ENCODE peak calls at places on chromosome 9, in eight cellular contexts. P is stimulated activated naive CD8-positive, alpha-beta T cell treated with anti-CD3 and anti-CD28 coated beads, Interleukin-15, Interleukin-2, amounts not matched to agents 100 U/mL and 50 U/mL, for 24 hours; J is SW 1271; W is cardiac fibroblast; T is left ventricle myocardium superior; F is ELR; E is ELF-1; M is activated CD8-positive, alpha-beta memory T cell treated with anti-CD3 and anti-CD28 coated beads, Interleukin-2, amount 50 U/mL, for 48 hours. A is an unnamed sample.

GRCh38 chr9:121246821-121247511 is 21.0 kb upstream of the GSN start:
- DNase-seq in J (no peak), T (no peak), E (no peak), P (no peak), W (peak), F (peak), M (no peak), A (no peak)

GRCh38 chr9:123338710-123339665 is 17.0 kb upstream of the CRB2 start:
- DNase-seq in T (peak), W (peak), P (peak), F (no peak), M (peak), J (no peak), E (no peak), A (no peak)

GRCh38 chr9:37512439-37512838 is 26.7 kb downstream of the POLR1E start:
- DNase-seq in M (no peak), P (no peak), E (no peak), T (no peak), J (no peak), F (no peak), W (no peak), A (no peak)

GRCh38 chr9:68552700-68553099 is 12.0 kb upstream of the TMEM252 start:
- DNase-seq in M (no peak), P (no peak), E (no peak), W (peak), T (no peak), J (peak), F (peak), A (no peak)

GRCh38 chr9:13939129-13939528 is 374.8 kb downstream of the NFIB start:
- DNase-seq in E (no peak), J (no peak), M (no peak), F (peak), T (no peak), P (no peak), W (peak), A (no peak)

GRCh38 chr9:122370869-122371467 is at the start of gene PTGS1:
- DNase-seq in E (peak), P (peak), F (peak), W (peak), T (peak), M (no peak), J (no peak), A (peak)

GRCh38 chr9:133139246-133140173 is 18.5 kb upstream of the RALGDS start:
- DNase-seq in J (no peak), P (no peak), M (no peak), W (no peak), T (no peak), E (no peak), F (no peak), A (no peak)

GRCh38 chr9:7071916-7072315 is 314.1 kb downstream of the KDM4C start:
- DNase-seq in F (no peak), T (no peak), M (no peak), J (no peak), E (no peak), P (no peak), W (no peak), A (no peak)

GRCh38 chr9:89116064-89116817 is 62.4 kb downstream of the SHC3 start:
- DNase-seq in F (peak), J (no peak), M (no peak), T (no peak), P (no peak), E (no peak), W (peak), A (no peak)

GRCh38 chr9:79233542-79233941 is 338.2 kb upstream of the TLE4 start:
- DNase-seq in P (no peak), T (no peak), F (peak), M (no peak), J (peak), E (peak), W (peak), A (peak)

GRCh38 chr9:37870799-37871176 is 33.1 kb downstream of the SLC25A51 start:
- DNase-seq in W (no peak), P (no peak), J (no peak), M (no peak), E (no peak), F (no peak), T (no peak), A (no peak)

GRCh38 chr9:109035684-109036423 is 22.6 kb upstream of the CTNNAL1 start:
- DNase-seq in P (no peak), W (peak), M (no peak), T (no peak), F (peak), E (no peak), J (peak), A (no peak)

GRCh38 chr9:133943036-133943780 is 48.9 kb downstream of the VAV2 start:
- DNase-seq in E (no peak), M (no peak), T (peak), W (no peak), J (no peak), F (no peak), P (no peak), A (no peak)

GRCh38 chr9:121281614-121282291 is 13.8 kb downstream of the GSN start:
- DNase-seq in T (peak), E (peak), P (no peak), F (peak), W (peak), M (peak), J (peak), A (peak)

GRCh38 chr9:16023466-16023865 is 470.6 kb downstream of the CCDC171 start:
- DNase-seq in J (no peak), T (no peak), E (no peak), W (peak), M (no peak), P (no peak), F (peak), A (no peak)

GRCh38 chr9:109037946-109038345 is 24.6 kb upstream of the CTNNAL1 start:
- DNase-seq in T (no peak), J (no peak), M (no peak), E (no peak), P (no peak), F (peak), W (no peak), A (no peak)

GRCh38 chr9:80932181-80932580 is 757.2 kb downstream of the TLE1 start:
- DNase-seq in M (no peak), J (no peak), F (peak), W (no peak), T (no peak), E (no peak), P (no peak), A (no peak)

GRCh38 chr9:132160802-132161742 is 786 bp upstream of the NTNG2 start:
- DNase-seq in T (no peak), W (peak), F (peak), J (peak), E (no peak), P (peak), M (peak), A (no peak)

GRCh38 chr9:132857031-132857430 is 21.1 kb downstream of the AK8 start:
- DNase-seq in F (no peak), M (no peak), J (no peak), T (peak), P (no peak), E (peak), W (peak), A (no peak)

GRCh38 chr9:124349675-124350484 is 65.4 kb downstream of the PSMB7 start:
- DNase-seq in J (no peak), E (no peak), F (no peak), M (no peak), W (no peak), T (peak), P (no peak), A (no peak)

GRCh38 chr9:130222833-130223232 is 42.7 kb upstream of the HMCN2 start:
- DNase-seq in E (no peak), W (no peak), F (no peak), T (no peak), M (no peak), P (no peak), J (no peak), A (no peak)

GRCh38 chr9:120937127-120937526 is 10.5 kb upstream of the TRAF1 start:
- DNase-seq in W (peak), T (peak), J (no peak), E (no peak), P (no peak), M (no peak), F (no peak), A (no peak)

GRCh38 chr9:107888773-107889227 is 399.2 kb upstream of the KLF4 start:
- DNase-seq in F (no peak), J (no peak), P (no peak), W (peak), T (no peak), E (no peak), M (no peak), A (no peak)

GRCh38 chr9:935348-935965 is 41.0 kb upstream of the DMRT3 start:
- DNase-seq in M (no peak), J (no peak), P (no peak), W (no peak), F (peak), E (peak), T (no peak), A (no peak)

GRCh38 chr9:16384993-16385392 is 485.5 kb downstream of the BNC2 start:
- DNase-seq in T (no peak), J (no peak), M (no peak), P (no peak), F (no peak), E (no peak), W (no peak), A (no peak)

GRCh38 chr9:125889122-125889523 is 141.9 kb downstream of the PBX3 start:
- DNase-seq in E (no peak), W (peak), J (no peak), T (peak), P (peak), M (no peak), F (peak), A (no peak)

GRCh38 chr9:129145316-129145715 is 32.7 kb downstream of the IER5L start:
- DNase-seq in M (no peak), P (no peak), J (no peak), E (no peak), T (peak), W (peak), F (no peak), A (no peak)

GRCh38 chr9:134324359-134325095 is 1.7 kb upstream of the RXRA start:
- DNase-seq in J (no peak), E (no peak), T (peak), F (peak), M (no peak), W (no peak), P (no peak), A (no peak)

GRCh38 chr9:74570879-74571512 is 73.9 kb downstream of the RORB start:
- DNase-seq in M (no peak), J (peak), T (no peak), F (peak), W (peak), E (no peak), P (peak), A (peak)

GRCh38 chr9:78578016-78578555 is 281.2 kb downstream of the PSAT1 start:
- DNase-seq in E (no peak), F (no peak), P (no peak), T (no peak), J (no peak), M (no peak), W (no peak), A (no peak)

GRCh38 chr9:93658184-93658925 is 82.0 kb downstream of the PHF2 start:
- DNase-seq in J (no peak), P (no peak), F (no peak), W (no peak), M (no peak), T (peak), E (no peak), A (no peak)

GRCh38 chr9:3768698-3769458 is 243.1 kb upstream of the RFX3 start:
- DNase-seq in F (peak), M (no peak), E (no peak), T (no peak), P (no peak), W (peak), J (no peak), A (no peak)

GRCh38 chr9:95379630-95380029 is 62.1 kb upstream of the FANCC start:
- DNase-seq in F (no peak), W (no peak), T (no peak), E (no peak), M (no peak), P (peak), J (peak), A (no peak)

GRCh38 chr9:126791406-126792230 is 13.2 kb upstream of the ZBTB43 start:
- DNase-seq in E (peak), J (peak), W (peak), T (no peak), P (no peak), M (no peak), F (peak), A (no peak)

GRCh38 chr9:135216666-135217431 is 129.4 kb downstream of the OLFM1 start:
- DNase-seq in J (no peak), P (no peak), F (no peak), E (no peak), W (peak), T (peak), M (no peak), A (no peak)

GRCh38 chr9:110538169-110538568 is 41.4 kb downstream of the SVEP1 start:
- DNase-seq in T (no peak), J (no peak), P (no peak), W (peak), M (no peak), F (no peak), E (no peak), A (no peak)

GRCh38 chr9:127897194-127897692 is 2.2 kb downstream of the ST6GALNAC6 start:
- DNase-seq in F (peak), M (peak), T (peak), J (peak), E (peak), P (peak), W (peak), A (peak)

GRCh38 chr9:87140605-87141109 is 193.4 kb upstream of the GAS1 start:
- DNase-seq in P (no peak), E (peak), F (no peak), M (no peak), T (no peak), J (no peak), W (no peak), A (no peak)

GRCh38 chr9:93709600-93710369 is 133.4 kb downstream of the PHF2 start:
- DNase-seq in M (no peak), P (no peak), E (no peak), T (no peak), J (no peak), F (no peak), W (peak), A (no peak)

GRCh38 chr9:134025606-134026541 is 593 bp downstream of the BRD3OS start:
- DNase-seq in M (peak), E (peak), W (peak), T (peak), F (peak), J (peak), P (peak), A (peak)

A was measured in iPS-NIHi11.